ENCODE peak calls at places on chromosomes 7 and 10, in six cellular contexts. E is HCT116, X is stomach, R is endothelial cell of umbilical vein, W is esophagus muscularis mucosa, F is prostate gland. G is an unnamed sample.

GRCh38 chr7:149720372-149721083 is 52.9 kb downstream of the ZNF467 start:
- DNase-seq in E (no peak), F (peak; percentile 42), R (no peak), W (no peak), X (peak; percentile 86), G (peak; percentile 64)

GRCh38 chr7:104018425-104018824 is 29.0 kb upstream of the RELN start:
- DNase-seq in X (no peak), W (no peak), F (no peak), R (no peak), E (no peak), G (no peak)

GRCh38 chr10:56116684-56117083 is 244.4 kb downstream of the ZWINT start:
- DNase-seq in F (no peak), X (no peak), E (no peak), R (no peak), W (no peak), G (no peak)

GRCh38 chr10:107733731-107734130 is 569.2 kb upstream of the SORCS1 start:
- DNase-seq in R (no peak), F (no peak), W (no peak), X (no peak), E (no peak), G (no peak)

GRCh38 chr7:117385340-117386124 is 41.8 kb downstream of the ASZ1 start:
- DNase-seq in E (peak; percentile 37), R (peak; percentile 47), X (no peak), W (no peak), F (no peak), G (no peak)

GRCh38 chr10:129916506-129916995 is 47.5 kb downstream of the EBF3 start:
- DNase-seq in F (no peak), E (no peak), X (no peak), W (no peak), R (no peak), G (peak; percentile 38)

GRCh38 chr10:24556746-24557742 is 166.6 kb downstream of the ARHGAP21 start:
- DNase-seq in X (no peak), R (peak; percentile 59), E (peak; percentile 66), F (peak; percentile 40), W (peak; percentile 82), G (peak; percentile 37)

GRCh38 chr7:21819048-21819447 is 126.7 kb downstream of the CDCA7L start:
- DNase-seq in F (no peak), E (no peak), X (no peak), W (no peak), R (no peak), G (no peak)

GRCh38 chr10:28125701-28126100 is 126.8 kb upstream of the ODAD2 start:
- DNase-seq in E (no peak), R (no peak), X (no peak), W (no peak), F (no peak), G (no peak)

GRCh38 chr10:118729641-118730258 is 25.0 kb downstream of the CACUL1 start:
- DNase-seq in E (no peak), F (no peak), X (no peak), R (peak; percentile 67), W (no peak), G (no peak)

GRCh38 chr7:157874870-157875229 is 538.0 kb downstream of the DNAJB6 start:
- DNase-seq in F (no peak), W (no peak), E (no peak), R (no peak), X (no peak), G (no peak)

GRCh38 chr10:32744321-32744720 is 213.7 kb downstream of the ITGB1 start:
- DNase-seq in F (no peak), W (no peak), R (no peak), X (no peak), E (no peak), G (no peak)

GRCh38 chr10:116216676-116217075 is 56.3 kb downstream of the GFRA1 start:
- DNase-seq in R (no peak), E (no peak), X (no peak), W (no peak), F (no peak), G (no peak)

GRCh38 chr7:123285076-123285700 is 85.4 kb upstream of the SLC13A1 start:
- DNase-seq in W (no peak), E (no peak), R (no peak), F (no peak), X (no peak), G (no peak)

GRCh38 chr7:115805458-115805857 is 225.1 kb downstream of the TFEC start:
- DNase-seq in R (no peak), X (no peak), W (no peak), F (no peak), E (no peak), G (no peak)

GRCh38 chr7:12074889-12075288 is 136.2 kb upstream of the TMEM106B start:
- DNase-seq in F (no peak), R (no peak), W (no peak), E (no peak), X (no peak), G (no peak)

GRCh38 chr10:5710854-5711253 is 26.2 kb downstream of the TASOR2 start:
- DNase-seq in F (no peak), W (no peak), X (no peak), E (no peak), R (no peak), G (no peak)

GRCh38 chr10:44974628-44975431 is 3.8 kb downstream of the DEPP1 start:
- DNase-seq in W (no peak), F (peak; percentile 59), R (peak; percentile 90), X (peak; percentile 82), E (peak; percentile 13), G (peak; percentile 95)

GRCh38 chr10:112424658-112425057 is 22.1 kb downstream of the ZDHHC6 start:
- DNase-seq in F (no peak), X (no peak), W (no peak), R (no peak), E (no peak), G (no peak)

GRCh38 chr10:74977913-74978847 is 133.3 kb upstream of the SAMD8 start:
- DNase-seq in E (no peak), W (no peak), R (no peak), X (no peak), F (no peak), G (no peak)

GRCh38 chr7:69534461-69535041 is 63.7 kb upstream of the AUTS2 start:
- DNase-seq in E (no peak), R (no peak), F (no peak), W (no peak), X (no peak), G (no peak)

GRCh38 chr7:111026806-111027205 is 64.1 kb upstream of the LRRN3 start:
- DNase-seq in F (no peak), X (no peak), W (no peak), E (no peak), R (no peak), G (no peak)

DNA sequence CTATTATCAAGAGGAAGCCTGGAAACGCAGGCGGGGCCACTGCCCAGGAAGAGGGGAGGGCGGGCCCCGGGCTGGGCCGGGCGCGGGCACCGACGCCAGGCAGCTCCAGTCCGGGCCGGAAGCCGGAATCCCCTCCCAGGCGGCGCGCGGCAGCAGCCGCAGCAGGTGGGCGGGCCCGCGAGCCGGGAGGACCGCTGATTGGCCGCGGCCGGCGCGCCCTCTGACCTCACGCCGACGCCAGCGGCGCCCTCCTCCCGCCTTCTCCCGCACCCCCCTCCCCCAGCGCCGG is 438 bp downstream of the BCL7B start:
- DNase-seq in W (peak; percentile 98), R (peak; percentile 96), X (peak; percentile 96), F (peak; percentile 91), E (peak; percentile 75), G (peak; percentile 98)
- TF ChIP-seq POLR2AphosphoS5 in W (peak; percentile 79), R (peak; percentile 89), X (no peak), F (peak; percentile 67), E (peak; percentile 70), G (no peak)

GRCh38 chr7:26648429-26649015 is 215.9 kb downstream of the SKAP2 start:
- DNase-seq in E (no peak), X (no peak), W (no peak), R (no peak), F (no peak), G (no peak)
- H3K4me3 ChIP-seq in E (no peak overlapping the region), X (no peak overlapping the region), W (no peak overlapping the region), R (no peak overlapping the region), F (no peak overlapping the region), G (no peak overlapping the region)

GRCh38 chr7:42161723-42162122 is 75.3 kb downstream of the GLI3 start:
- DNase-seq in E (no peak), F (no peak), X (no peak), W (no peak), R (no peak), G (peak; percentile 32)
- H3K4me1 ChIP-seq in E (no peaks in the 10 kb centered on the region), F (no peaks in the 10 kb centered on the region), X (no peaks in the 10 kb centered on the region), W (peaks cover 44% of the 10 kb centered on the region), R (no peaks in the 10 kb centered on the region), G (no peaks in the 10 kb centered on the region)

GRCh38 chr10:109932391-109932790 is 9.1 kb upstream of the XPNPEP1 start:
- DNase-seq in E (no peak), W (no peak), F (no peak), R (no peak), X (no peak), G (no peak)

GRCh38 chr10:109933984-109934565 is 10.8 kb upstream of the XPNPEP1 start:
- DNase-seq in W (no peak), X (no peak), E (no peak), R (no peak), F (no peak), G (no peak)

GRCh38 chr10:109928393-109928792 is 5.1 kb upstream of the XPNPEP1 start:
- DNase-seq in W (no peak), F (no peak), X (no peak), E (no peak), R (no peak), G (no peak)

GRCh38 chr10:109929501-109930219 is 6.3 kb upstream of the XPNPEP1 start:
- DNase-seq in R (no peak), W (no peak), X (no peak), E (no peak), F (no peak), G (no peak)

DNA sequence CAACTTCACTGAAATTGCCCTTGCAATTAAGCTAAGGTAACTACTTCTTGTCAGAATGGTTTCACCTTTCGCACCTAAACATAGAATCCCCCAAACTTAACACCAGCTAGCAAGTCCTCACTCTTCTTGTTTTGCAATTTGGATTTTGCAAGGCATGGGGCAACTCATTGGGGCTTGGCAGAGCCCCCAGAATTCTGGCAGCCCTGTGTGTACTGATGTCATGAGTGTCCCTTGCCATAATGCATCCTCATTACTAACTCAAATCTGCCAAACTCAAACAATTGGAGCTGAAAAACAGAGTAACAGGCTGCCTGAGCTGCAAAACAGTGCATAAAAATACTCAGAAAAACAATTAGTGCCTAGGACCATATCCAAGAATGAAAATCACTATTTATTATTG is 7.8 kb upstream of the XPNPEP1 start:
- DNase-seq in R (no peak), W (no peak), E (no peak), F (no peak), X (no peak), G (no peak)
- TF ChIP-seq POLR2AphosphoS5 in R (no peak), W (no peak), E (no peak), F (no peak), X (no peak), G (no peak)